ENCODE peak calls at places on chromosome 17, in seven cellular contexts. H is mesendoderm, Q is H1, C is IMR-90, T is H9, S is mesenchymal stem cell, U is trophoblast cell. G is an unnamed sample.

GRCh38 chr17:19003543-19003965 is 1.0 kb downstream of the FAM83G start:
- DNase-seq in H (no peak), Q (no peak), C (no peak), T (no peak), S (peak; percentile 41), U (no peak), G (peak; percentile 29)

GRCh38 chr17:33233855-33234228 is 59.3 kb downstream of the ASIC2 start:
- DNase-seq in H (no peak), Q (no peak), C (no peak), T (no peak), S (peak; percentile 8), U (peak; percentile 16), G (no peak)

GRCh38 chr17:74892974-74893911 is at the start of gene FADS6:
- DNase-seq in H (no peak), Q (no peak), C (no peak), T (no peak), S (no peak), U (no peak), G (no peak)

GRCh38 chr17:19979917-19980770 is 2.5 kb upstream of the AKAP10 start:
- DNase-seq in H (no peak), Q (peak; percentile 71), C (no peak), T (peak; percentile 98), S (no peak), U (no peak), G (no peak)

GRCh38 chr17:18992454-18993130 is 12.0 kb downstream of the FAM83G start:
- DNase-seq in H (no peak), Q (no peak), C (no peak), T (no peak), S (no peak), U (no peak), G (no peak)

GRCh38 chr17:61261001-61261587 is 138.5 kb upstream of the TBX2 start:
- DNase-seq in H (no peak), Q (no peak), C (no peak), T (no peak), S (no peak), U (no peak), G (no peak)

GRCh38 chr17:34365340-34365739 is 2.3 kb upstream of the CCL1 start:
- DNase-seq in H (no peak), Q (no peak), C (no peak), T (no peak), S (no peak), U (no peak), G (no peak)

GRCh38 chr17:60554377-60554788 is 28.3 kb upstream of the APPBP2 start:
- DNase-seq in H (no peak), Q (no peak), C (peak; percentile 85), T (no peak), S (peak; percentile 79), U (no peak), G (no peak)

GRCh38 chr17:27379863-27380533 is 76.2 kb upstream of the KSR1 start:
- DNase-seq in H (no peak), Q (no peak), C (peak; percentile 43), T (no peak), S (no peak), U (no peak), G (peak; percentile 63)

GRCh38 chr17:44884941-44885340 is 14.3 kb downstream of the EFTUD2 start:
- DNase-seq in H (no peak), Q (no peak), C (no peak), T (no peak), S (no peak), U (peak; percentile 20), G (no peak)

GRCh38 chr17:81701288-81702071 is 1.7 kb upstream of the MRPL12 start:
- DNase-seq in H (no peak), Q (no peak), C (no peak), T (no peak), S (peak; percentile 29), U (no peak), G (no peak)

GRCh38 chr17:54968954-54969400 is 412 bp downstream of the STXBP4 start:
- DNase-seq in H (no peak), Q (no peak), C (peak; percentile 50), T (no peak), S (peak; percentile 76), U (no peak), G (no peak)

GRCh38 chr17:56595831-56596740 is 2.6 kb downstream of the NOG start:
- DNase-seq in H (peak; percentile 94), Q (peak; percentile 80), C (peak; percentile 10), T (peak; percentile 89), S (peak; percentile 34), U (peak; percentile 89), G (peak; percentile 77)

GRCh38 chr17:45995617-45996270 is 3.3 kb upstream of the STH start:
- DNase-seq in H (no peak), Q (no peak), C (no peak), T (no peak), S (no peak), U (peak; percentile 40), G (no peak)

GRCh38 chr17:8176197-8176940 is at the start of gene TMEM107:
- DNase-seq in H (peak; percentile 96), Q (peak; percentile 95), C (peak; percentile 72), T (peak; percentile 97), S (peak; percentile 88), U (peak; percentile 98), G (peak; percentile 84)

GRCh38 chr17:19510903-19511302 is 22.8 kb upstream of the SLC47A1 start:
- DNase-seq in H (peak; percentile 26), Q (no peak), C (no peak), T (no peak), S (no peak), U (no peak), G (no peak)

GRCh38 chr17:57436565-57436964 is 180.2 kb downstream of the MSI2 start:
- DNase-seq in H (no peak), Q (no peak), C (no peak), T (no peak), S (no peak), U (no peak), G (no peak)

GRCh38 chr17:62093188-62094155 is 28.4 kb upstream of the MED13 start:
- DNase-seq in H (no peak), Q (no peak), C (peak; percentile 95), T (no peak), S (peak; percentile 71), U (peak; percentile 64), G (no peak)

GRCh38 chr17:19327039-19327776 is 35.3 kb downstream of the B9D1 start:
- DNase-seq in H (no peak), Q (no peak), C (peak; percentile 80), T (no peak), S (peak; percentile 58), U (peak; percentile 86), G (no peak)

GRCh38 chr17:50259484-50260324 is 14.6 kb upstream of the TMEM92 start:
- DNase-seq in H (no peak), Q (no peak), C (no peak), T (peak; percentile 29), S (no peak), U (no peak), G (no peak)

GRCh38 chr17:83154311-83155127 is 75.1 kb downstream of the METRNL start:
- DNase-seq in H (no peak), Q (no peak), C (no peak), T (no peak), S (no peak), U (no peak), G (no peak)

GRCh38 chr17:56876766-56877179 is 37.1 kb downstream of the TRIM25 start:
- DNase-seq in H (no peak), Q (no peak), C (no peak), T (no peak), S (no peak), U (no peak), G (no peak)

GRCh38 chr17:32755045-32755805 is 121.7 kb downstream of the MYO1D start:
- DNase-seq in H (peak; percentile 60), Q (no peak), C (peak; percentile 76), T (no peak), S (peak; percentile 80), U (peak; percentile 85), G (peak; percentile 39)

GRCh38 chr17:77831497-77832179 is 126.9 kb upstream of the TNRC6C start:
- DNase-seq in H (no peak), Q (no peak), C (peak; percentile 77), T (no peak), S (peak; percentile 55), U (no peak), G (no peak)
- H2BK5ac ChIP-seq in H (no peak overlapping the region), Q (no peak overlapping the region), C (no peak overlapping the region), T (no peak overlapping the region), S (no peak overlapping the region), U (no peak overlapping the region), G (no peak overlapping the region)

DNA sequence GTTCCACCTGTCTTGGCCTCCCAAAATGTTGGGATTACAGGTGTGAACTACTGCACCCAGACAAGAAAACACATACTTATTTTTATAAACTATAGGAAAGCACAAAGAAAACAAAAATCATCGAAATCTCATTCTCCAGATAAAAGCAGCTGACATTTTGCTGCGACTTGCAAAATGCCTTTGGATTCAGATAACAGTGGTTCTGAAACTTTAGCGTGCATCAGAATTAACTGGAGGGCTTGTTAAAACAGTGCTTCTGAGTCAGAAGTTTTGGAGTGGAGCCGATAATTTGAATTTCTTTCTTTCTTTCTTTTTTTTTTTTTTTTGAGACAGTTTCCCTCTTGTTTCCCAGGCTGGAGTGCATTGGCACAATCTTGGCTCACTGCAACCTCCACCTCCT is 17.7 kb upstream of the GJD3 start:
- DNase-seq in H (no peak), Q (no peak), C (no peak), T (no peak), S (no peak), U (no peak), G (no peak)
- H2BK5ac ChIP-seq in H (no peak overlapping the region), Q (no peak overlapping the region), C (no peak overlapping the region), T (no peak overlapping the region), S (no peak overlapping the region), U (no peak overlapping the region), G (no peak overlapping the region)

DNA sequence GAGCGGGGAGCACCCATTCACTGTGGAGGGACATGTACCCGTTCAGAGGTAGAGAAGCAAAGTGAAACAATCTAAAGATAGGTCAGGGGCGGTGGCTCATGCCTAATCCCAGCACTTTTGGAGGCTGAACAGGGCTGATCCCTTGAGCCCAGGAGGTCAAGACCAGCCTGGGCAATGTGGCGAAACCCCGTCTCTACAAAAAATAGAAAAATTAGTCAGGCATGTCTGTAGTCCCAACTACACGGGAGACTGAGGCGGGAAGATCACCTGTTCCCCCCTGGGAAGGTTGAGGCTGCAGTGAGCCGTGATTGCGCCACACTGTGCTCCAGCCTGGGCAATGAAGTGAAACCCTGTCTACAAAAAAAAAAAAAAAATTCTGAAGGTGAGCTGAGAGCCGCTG is 21.7 kb downstream of the MYL4 start:
- DNase-seq in H (no peak), Q (no peak), C (no peak), T (no peak), S (no peak), U (no peak), G (no peak)
- H2BK5ac ChIP-seq in H (no peak overlapping the region), Q (no peak overlapping the region), C (peak overlapping the region; percentile 92), T (no peak overlapping the region), S (no peak overlapping the region), U (peak overlapping the region; percentile 14), G (no peak overlapping the region)

GRCh38 chr17:41419712-41420111 is 4.7 kb downstream of the KRT37 start:
- DNase-seq in H (no peak), Q (no peak), C (no peak), T (no peak), S (no peak), U (no peak), G (no peak)

GRCh38 chr17:41421116-41421515 is 3.3 kb downstream of the KRT37 start:
- DNase-seq in H (no peak), Q (no peak), C (peak; percentile 77), T (no peak), S (peak; percentile 75), U (peak; percentile 90), G (no peak)

GRCh38 chr17:41418116-41418860 is 6.1 kb downstream of the KRT37 start:
- DNase-seq in H (no peak), Q (no peak), C (no peak), T (no peak), S (no peak), U (no peak), G (no peak)

GRCh38 chr17:41421617-41422016 is 2.8 kb downstream of the KRT37 start:
- DNase-seq in H (no peak), Q (no peak), C (no peak), T (no peak), S (peak; percentile 43), U (no peak), G (no peak)

GRCh38 chr17:41420134-41420533 is 4.3 kb downstream of the KRT37 start:
- DNase-seq in H (no peak), Q (no peak), C (peak; percentile 26), T (no peak), S (no peak), U (no peak), G (no peak)
- H2BK5ac ChIP-seq in H (no peak overlapping the region), Q (no peak overlapping the region), C (no peak overlapping the region), T (no peak overlapping the region), S (no peak overlapping the region), U (no peak overlapping the region), G (no peak overlapping the region)